ENCODE peak calls at places on chromosome 3, in six cellular contexts. P is heart right ventricle, U is SK-N-SH, G is endodermal cell, D is pancreas, E is lower lobe of right lung. A is an unnamed sample. For H3K4me1, the result is how much of the 10 kb centered on the place peaks cover.

GRCh38 chr3:134406331-134407246 is 32.3 kb upstream of the AMOTL2 start:
- DNase-seq in U (peak), E (peak), D (peak), G (peak), P (peak), A (no peak)

GRCh38 chr3:142609136-142609535 is 12.9 kb downstream of the PLS1 start:
- DNase-seq in D (no peak), G (no peak), U (no peak), E (no peak), P (no peak), A (no peak)

GRCh38 chr3:114796796-114797195 is 350.3 kb downstream of the ZBTB20 start:
- DNase-seq in G (no peak), U (no peak), E (no peak), D (no peak), P (no peak), A (no peak)

GRCh38 chr3:51675201-51675611 is 4.2 kb downstream of the TEX264 start:
- DNase-seq in P (no peak), G (no peak), D (no peak), E (no peak), U (no peak), A (no peak)

GRCh38 chr3:128278761-128279593 is 125.7 kb downstream of the EEFSEC start:
- DNase-seq in U (peak), G (peak), E (peak), P (peak), D (peak), A (peak)

GRCh38 chr3:149820183-149820582 is 7.2 kb downstream of the RNF13 start:
- DNase-seq in P (no peak), U (no peak), G (no peak), D (no peak), E (no peak), A (no peak)

GRCh38 chr3:13338996-13339395 is 81.1 kb downstream of the NUP210 start:
- DNase-seq in E (no peak), G (no peak), U (no peak), P (no peak), D (no peak), A (no peak)

GRCh38 chr3:40725026-40725425 is 200.3 kb downstream of the ZNF621 start:
- DNase-seq in P (no peak), E (no peak), U (peak), D (no peak), G (no peak), A (no peak)

GRCh38 chr3:48222616-48223513 is at the start of gene CAMP:
- DNase-seq in U (peak), G (no peak), P (no peak), E (peak), D (peak), A (peak)

GRCh38 chr3:128218476-128218829 is 65.2 kb downstream of the EEFSEC start:
- DNase-seq in G (no peak), E (no peak), D (no peak), P (no peak), U (no peak), A (no peak)

DNA sequence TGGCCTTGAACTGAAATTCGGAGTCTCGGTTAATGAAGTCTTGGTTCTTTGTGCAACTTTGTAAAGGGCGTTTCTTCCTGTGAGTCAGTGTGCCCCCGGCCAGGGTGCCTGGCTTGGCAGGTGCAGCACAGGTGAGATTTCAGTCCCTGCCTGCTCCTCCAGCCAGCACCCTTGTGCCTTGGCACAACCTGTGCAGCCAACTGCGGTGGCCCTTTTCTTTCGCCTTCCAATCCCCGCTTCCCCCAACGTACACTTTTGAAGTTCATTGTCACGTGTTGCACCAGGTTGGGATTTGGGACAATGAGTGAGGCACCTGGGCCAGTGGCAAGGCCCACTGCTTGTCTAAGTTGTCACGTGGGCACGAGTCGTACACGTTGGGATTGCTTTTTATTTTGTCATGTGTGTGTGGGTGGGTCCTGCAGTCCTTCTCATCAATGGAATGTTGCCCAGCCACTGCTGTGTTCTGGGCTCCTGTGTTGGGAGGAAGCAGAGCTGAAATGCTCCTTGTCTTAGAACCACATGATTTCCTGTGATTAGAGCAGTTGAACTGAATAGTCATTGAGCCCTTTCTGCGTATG is 242.9 kb upstream of the BHLHE40 start:
- DNase-seq in E (peak), P (peak), U (no peak), G (no peak), D (peak), A (no peak)
- H3K4me1 ChIP-seq in E (under half), P (under half), U (under half), G (under half), D (under half), A (under half)

GRCh38 chr3:125136966-125137365 is 75.6 kb downstream of the SLC12A8 start:
- DNase-seq in E (no peak), P (no peak), D (no peak), U (no peak), G (no peak), A (no peak)
- H3K4me3 ChIP-seq in E (no peak), P (no peak), D (no peak), U (no peak), G (no peak), A (no peak)

GRCh38 chr3:56547486-56547885 is 9.5 kb upstream of the CCDC66 start:
- DNase-seq in U (peak), E (no peak), G (no peak), D (no peak), P (no peak), A (no peak)
- TF ChIP-seq CTCF in U (peak), E (no peak), G (peak), D (no peak), P (no peak), A (no peak)

GRCh38 chr3:52834871-52835501 is at the start of gene MUSTN1:
- DNase-seq in E (no peak), D (no peak), P (peak), U (no peak), G (peak), A (peak)
- H3K4me1 ChIP-seq in E (under half), D (under half), P (under half), U (under half), G (under half), A (under half)

DNA sequence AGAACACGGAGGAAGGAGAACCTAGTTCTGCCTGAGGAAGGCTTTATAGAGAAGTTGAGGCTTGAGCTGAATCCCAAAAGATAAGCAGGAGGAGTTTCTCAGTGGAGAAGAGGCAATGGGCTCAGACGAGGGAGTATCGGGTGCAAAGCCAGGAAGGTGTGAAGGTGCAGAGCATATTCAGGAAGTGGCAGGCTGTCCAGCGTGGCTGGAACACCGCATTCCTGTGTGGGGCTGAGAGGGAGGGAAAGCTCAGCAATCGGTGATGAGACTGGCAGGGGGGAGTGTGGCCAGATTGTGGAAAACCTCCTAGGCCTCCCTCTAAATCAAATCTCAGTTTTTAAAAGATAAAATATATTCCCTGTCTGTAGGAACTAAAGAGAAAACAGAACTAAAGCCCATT is 63.0 kb downstream of the ARHGAP31 start:
- DNase-seq in D (no peak), P (no peak), G (peak), U (no peak), E (peak), A (no peak)
- H3K4me3 ChIP-seq in D (peak), P (peak), G (no peak), U (no peak), E (peak), A (no peak)

GRCh38 chr3:83928391-83928790 is 1030.4 kb upstream of the CADM2 start:
- DNase-seq in D (no peak), P (no peak), U (peak), E (no peak), G (peak), A (no peak)
- TF ChIP-seq CTCF in D (no peak), P (no peak), U (peak), E (no peak), G (peak), A (no peak)

GRCh38 chr3:177351757-177352158 is 154.5 kb upstream of the TBL1XR1 start:
- DNase-seq in G (no peak), E (no peak), P (no peak), U (no peak), D (no peak), A (no peak)
- H3K4me1 ChIP-seq in G (under half), E (under half), P (under half), U (under half), D (under half), A (under half)

GRCh38 chr3:19702416-19703078 is 231.5 kb downstream of the EFHB start:
- DNase-seq in U (no peak), G (no peak), E (no peak), D (peak), P (no peak), A (no peak)
- H3K4me3 ChIP-seq in U (no peak), G (peak), E (no peak), D (no peak), P (peak), A (no peak)

GRCh38 chr3:27669505-27670085 is 52.5 kb downstream of the EOMES start:
- DNase-seq in E (no peak), U (no peak), P (no peak), G (no peak), D (no peak), A (no peak)

GRCh38 chr3:27667751-27668150 is 54.4 kb downstream of the EOMES start:
- DNase-seq in U (no peak), P (no peak), E (no peak), G (no peak), D (no peak), A (no peak)

GRCh38 chr3:27666277-27666676 is 55.8 kb downstream of the EOMES start:
- DNase-seq in P (no peak), D (no peak), E (no peak), U (no peak), G (peak), A (no peak)

GRCh38 chr3:27670619-27671018 is 51.5 kb downstream of the EOMES start:
- DNase-seq in D (no peak), P (no peak), E (no peak), G (no peak), U (no peak), A (no peak)

GRCh38 chr3:27666708-27667107 is 55.4 kb downstream of the EOMES start:
- DNase-seq in U (peak), G (peak), E (peak), P (peak), D (no peak), A (peak)
- TF ChIP-seq CTCF in U (no peak), G (peak), E (no peak), P (no peak), D (no peak), A (no peak)

DNA sequence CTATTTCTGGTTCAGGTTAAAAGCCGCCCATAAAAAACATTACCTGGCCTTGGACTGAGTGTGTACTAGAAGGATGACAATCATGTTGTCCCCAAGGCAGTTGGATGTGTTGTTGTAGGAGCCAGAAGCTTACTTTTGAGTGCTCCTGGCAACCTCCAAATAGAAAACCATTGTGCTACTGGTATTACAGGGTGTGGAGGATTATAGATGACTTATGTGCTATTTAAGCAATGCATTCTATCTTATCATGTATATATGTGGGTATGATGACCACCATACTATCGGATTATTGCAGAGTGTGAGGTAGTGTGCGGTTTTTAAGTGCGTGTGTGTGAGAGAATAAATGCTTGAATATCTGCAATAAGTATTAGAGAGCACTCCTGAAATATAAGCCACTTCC is 11.9 kb upstream of the MBNL1 start:
- DNase-seq in P (no peak), G (no peak), U (no peak), E (no peak), D (no peak), A (no peak)
- H3K4me1 ChIP-seq in P (under half), G (under half), U (under half), E (under half), D (under half), A (under half)